ENCODE peak calls at places on chromosomes 6 and 20, in ten cellular contexts. One of them, this sample, is unnamed.

GRCh38 chr20:19809487-19809886 is 51.4 kb downstream of the RIN2 start:
- DNase-seq in stimulated activated CD8-positive, alpha-beta memory T cell treated with anti-CD3 and anti-CD28 coated beads, Interleukin-15, amount 100 ng/mL, for 48 hours: no peak
- DNase-seq in GDM1: no peak
- DNase-seq in Calu3: no peak
- DNase-seq in stimulated activated naive CD4-positive, alpha-beta T cell treated with Interleukin-2 at 50 U/mL for 16 hours: no peak
- DNase-seq in GM13976: no peak
- DNase-seq in activated naive CD4-positive, alpha-beta T cell treated with anti-CD3 and anti-CD28 coated beads, Interleukin-2, amount 10 ng/mL, durations not matched to agents 7 days and 5 days: no peak
- DNase-seq in effector memory CD8-positive, alpha-beta T cell: no peak
- DNase-seq in ecto neural progenitor cell: no peak
- DNase-seq in cardiac septum: no peak
- DNase-seq in this sample: no peak

GRCh38 chr6:38794682-38795081 is 79.6 kb downstream of the DNAH8 start:
- DNase-seq in stimulated activated naive CD4-positive, alpha-beta T cell treated with Interleukin-2 at 50 U/mL for 16 hours: no peak
- DNase-seq in stimulated activated CD8-positive, alpha-beta memory T cell treated with anti-CD3 and anti-CD28 coated beads, Interleukin-15, amount 100 ng/mL, for 48 hours: no peak
- DNase-seq in cardiac septum: no peak
- DNase-seq in Calu3: no peak
- DNase-seq in effector memory CD8-positive, alpha-beta T cell: no peak
- DNase-seq in ecto neural progenitor cell: no peak
- DNase-seq in activated naive CD4-positive, alpha-beta T cell treated with anti-CD3 and anti-CD28 coated beads, Interleukin-2, amount 10 ng/mL, durations not matched to agents 7 days and 5 days: no peak
- DNase-seq in GDM1: no peak
- DNase-seq in GM13976: no peak
- DNase-seq in this sample: no peak

GRCh38 chr6:139250296-139251274 is 41.2 kb downstream of the TXLNB start:
- DNase-seq in ecto neural progenitor cell: peak; percentile 73
- DNase-seq in cardiac septum: peak; percentile 83
- DNase-seq in stimulated activated CD8-positive, alpha-beta memory T cell treated with anti-CD3 and anti-CD28 coated beads, Interleukin-15, amount 100 ng/mL, for 48 hours: peak; percentile 49
- DNase-seq in GDM1: peak; percentile 37
- DNase-seq in effector memory CD8-positive, alpha-beta T cell: peak; percentile 53
- DNase-seq in Calu3: peak; percentile 49
- DNase-seq in stimulated activated naive CD4-positive, alpha-beta T cell treated with Interleukin-2 at 50 U/mL for 16 hours: peak; percentile 24
- DNase-seq in activated naive CD4-positive, alpha-beta T cell treated with anti-CD3 and anti-CD28 coated beads, Interleukin-2, amount 10 ng/mL, durations not matched to agents 7 days and 5 days: peak; percentile 72
- DNase-seq in GM13976: peak; percentile 72
- DNase-seq in this sample: peak; percentile 20

GRCh38 chr6:126701799-126702198 is 361.9 kb downstream of the CENPW start:
- DNase-seq in cardiac septum: no peak
- DNase-seq in Calu3: no peak
- DNase-seq in activated naive CD4-positive, alpha-beta T cell treated with anti-CD3 and anti-CD28 coated beads, Interleukin-2, amount 10 ng/mL, durations not matched to agents 7 days and 5 days: no peak
- DNase-seq in effector memory CD8-positive, alpha-beta T cell: no peak
- DNase-seq in GM13976: peak; percentile 4
- DNase-seq in stimulated activated naive CD4-positive, alpha-beta T cell treated with Interleukin-2 at 50 U/mL for 16 hours: no peak
- DNase-seq in ecto neural progenitor cell: no peak
- DNase-seq in stimulated activated CD8-positive, alpha-beta memory T cell treated with anti-CD3 and anti-CD28 coated beads, Interleukin-15, amount 100 ng/mL, for 48 hours: no peak
- DNase-seq in GDM1: no peak
- DNase-seq in this sample: no peak

GRCh38 chr20:8449120-8449519 is 317.1 kb downstream of the PLCB1 start:
- DNase-seq in Calu3: no peak
- DNase-seq in stimulated activated CD8-positive, alpha-beta memory T cell treated with anti-CD3 and anti-CD28 coated beads, Interleukin-15, amount 100 ng/mL, for 48 hours: no peak
- DNase-seq in GM13976: no peak
- DNase-seq in GDM1: no peak
- DNase-seq in cardiac septum: no peak
- DNase-seq in stimulated activated naive CD4-positive, alpha-beta T cell treated with Interleukin-2 at 50 U/mL for 16 hours: no peak
- DNase-seq in activated naive CD4-positive, alpha-beta T cell treated with anti-CD3 and anti-CD28 coated beads, Interleukin-2, amount 10 ng/mL, durations not matched to agents 7 days and 5 days: no peak
- DNase-seq in effector memory CD8-positive, alpha-beta T cell: no peak
- DNase-seq in ecto neural progenitor cell: no peak
- DNase-seq in this sample: no peak

GRCh38 chr6:33187809-33188208 is 4.5 kb downstream of the COL11A2 start:
- DNase-seq in GM13976: no peak
- DNase-seq in effector memory CD8-positive, alpha-beta T cell: no peak
- DNase-seq in Calu3: no peak
- DNase-seq in stimulated activated naive CD4-positive, alpha-beta T cell treated with Interleukin-2 at 50 U/mL for 16 hours: no peak
- DNase-seq in GDM1: no peak
- DNase-seq in stimulated activated CD8-positive, alpha-beta memory T cell treated with anti-CD3 and anti-CD28 coated beads, Interleukin-15, amount 100 ng/mL, for 48 hours: no peak
- DNase-seq in cardiac septum: no peak
- DNase-seq in activated naive CD4-positive, alpha-beta T cell treated with anti-CD3 and anti-CD28 coated beads, Interleukin-2, amount 10 ng/mL, durations not matched to agents 7 days and 5 days: no peak
- DNase-seq in ecto neural progenitor cell: no peak
- DNase-seq in this sample: no peak

GRCh38 chr20:20292472-20292871 is 75.4 kb upstream of the INSM1 start:
- DNase-seq in Calu3: no peak
- DNase-seq in cardiac septum: no peak
- DNase-seq in stimulated activated CD8-positive, alpha-beta memory T cell treated with anti-CD3 and anti-CD28 coated beads, Interleukin-15, amount 100 ng/mL, for 48 hours: no peak
- DNase-seq in ecto neural progenitor cell: no peak
- DNase-seq in GM13976: no peak
- DNase-seq in activated naive CD4-positive, alpha-beta T cell treated with anti-CD3 and anti-CD28 coated beads, Interleukin-2, amount 10 ng/mL, durations not matched to agents 7 days and 5 days: no peak
- DNase-seq in GDM1: no peak
- DNase-seq in stimulated activated naive CD4-positive, alpha-beta T cell treated with Interleukin-2 at 50 U/mL for 16 hours: no peak
- DNase-seq in effector memory CD8-positive, alpha-beta T cell: no peak
- DNase-seq in this sample: no peak

GRCh38 chr6:14447240-14447639 is 329.7 kb downstream of the CD83 start:
- DNase-seq in activated naive CD4-positive, alpha-beta T cell treated with anti-CD3 and anti-CD28 coated beads, Interleukin-2, amount 10 ng/mL, durations not matched to agents 7 days and 5 days: no peak
- DNase-seq in ecto neural progenitor cell: no peak
- DNase-seq in GM13976: no peak
- DNase-seq in Calu3: no peak
- DNase-seq in stimulated activated CD8-positive, alpha-beta memory T cell treated with anti-CD3 and anti-CD28 coated beads, Interleukin-15, amount 100 ng/mL, for 48 hours: no peak
- DNase-seq in stimulated activated naive CD4-positive, alpha-beta T cell treated with Interleukin-2 at 50 U/mL for 16 hours: no peak
- DNase-seq in GDM1: no peak
- DNase-seq in cardiac septum: no peak
- DNase-seq in effector memory CD8-positive, alpha-beta T cell: no peak
- DNase-seq in this sample: no peak

GRCh38 chr6:49514571-49515484 is 15.1 kb downstream of the GLYATL3 start:
- DNase-seq in stimulated activated CD8-positive, alpha-beta memory T cell treated with anti-CD3 and anti-CD28 coated beads, Interleukin-15, amount 100 ng/mL, for 48 hours: no peak
- DNase-seq in Calu3: no peak
- DNase-seq in stimulated activated naive CD4-positive, alpha-beta T cell treated with Interleukin-2 at 50 U/mL for 16 hours: no peak
- DNase-seq in effector memory CD8-positive, alpha-beta T cell: no peak
- DNase-seq in ecto neural progenitor cell: no peak
- DNase-seq in GM13976: no peak
- DNase-seq in cardiac septum: no peak
- DNase-seq in activated naive CD4-positive, alpha-beta T cell treated with anti-CD3 and anti-CD28 coated beads, Interleukin-2, amount 10 ng/mL, durations not matched to agents 7 days and 5 days: no peak
- DNase-seq in GDM1: no peak
- DNase-seq in this sample: no peak

GRCh38 chr6:110900028-110900598 is 25.5 kb downstream of the AMD1 start:
- DNase-seq in effector memory CD8-positive, alpha-beta T cell: no peak
- DNase-seq in activated naive CD4-positive, alpha-beta T cell treated with anti-CD3 and anti-CD28 coated beads, Interleukin-2, amount 10 ng/mL, durations not matched to agents 7 days and 5 days: no peak
- DNase-seq in stimulated activated naive CD4-positive, alpha-beta T cell treated with Interleukin-2 at 50 U/mL for 16 hours: no peak
- DNase-seq in stimulated activated CD8-positive, alpha-beta memory T cell treated with anti-CD3 and anti-CD28 coated beads, Interleukin-15, amount 100 ng/mL, for 48 hours: no peak
- DNase-seq in cardiac septum: no peak
- DNase-seq in Calu3: no peak
- DNase-seq in GM13976: no peak
- DNase-seq in ecto neural progenitor cell: no peak
- DNase-seq in GDM1: no peak
- DNase-seq in this sample: no peak

GRCh38 chr20:35489717-35490116 is 34.3 kb downstream of the CEP250 start:
- DNase-seq in GM13976: no peak
- DNase-seq in GDM1: no peak
- DNase-seq in cardiac septum: no peak
- DNase-seq in stimulated activated CD8-positive, alpha-beta memory T cell treated with anti-CD3 and anti-CD28 coated beads, Interleukin-15, amount 100 ng/mL, for 48 hours: no peak
- DNase-seq in effector memory CD8-positive, alpha-beta T cell: peak; percentile 17
- DNase-seq in stimulated activated naive CD4-positive, alpha-beta T cell treated with Interleukin-2 at 50 U/mL for 16 hours: no peak
- DNase-seq in ecto neural progenitor cell: no peak
- DNase-seq in Calu3: no peak
- DNase-seq in activated naive CD4-positive, alpha-beta T cell treated with anti-CD3 and anti-CD28 coated beads, Interleukin-2, amount 10 ng/mL, durations not matched to agents 7 days and 5 days: peak; percentile 38
- DNase-seq in this sample: no peak

GRCh38 chr6:130018830-130019795 is 732 bp downstream of the L3MBTL3 start:
- DNase-seq in GDM1: no peak
- DNase-seq in GM13976: peak; percentile 60
- DNase-seq in Calu3: peak; percentile 24
- DNase-seq in activated naive CD4-positive, alpha-beta T cell treated with anti-CD3 and anti-CD28 coated beads, Interleukin-2, amount 10 ng/mL, durations not matched to agents 7 days and 5 days: peak; percentile 57
- DNase-seq in stimulated activated naive CD4-positive, alpha-beta T cell treated with Interleukin-2 at 50 U/mL for 16 hours: peak; percentile 31
- DNase-seq in stimulated activated CD8-positive, alpha-beta memory T cell treated with anti-CD3 and anti-CD28 coated beads, Interleukin-15, amount 100 ng/mL, for 48 hours: no peak
- DNase-seq in ecto neural progenitor cell: peak; percentile 63
- DNase-seq in effector memory CD8-positive, alpha-beta T cell: peak; percentile 24
- DNase-seq in cardiac septum: no peak
- DNase-seq in this sample: peak; percentile 25

GRCh38 chr20:6919792-6920468 is 152.4 kb downstream of the BMP2 start:
- DNase-seq in GDM1: no peak
- DNase-seq in ecto neural progenitor cell: no peak
- DNase-seq in GM13976: no peak
- DNase-seq in cardiac septum: no peak
- DNase-seq in effector memory CD8-positive, alpha-beta T cell: no peak
- DNase-seq in activated naive CD4-positive, alpha-beta T cell treated with anti-CD3 and anti-CD28 coated beads, Interleukin-2, amount 10 ng/mL, durations not matched to agents 7 days and 5 days: no peak
- DNase-seq in stimulated activated CD8-positive, alpha-beta memory T cell treated with anti-CD3 and anti-CD28 coated beads, Interleukin-15, amount 100 ng/mL, for 48 hours: no peak
- DNase-seq in stimulated activated naive CD4-positive, alpha-beta T cell treated with Interleukin-2 at 50 U/mL for 16 hours: no peak
- DNase-seq in Calu3: no peak
- DNase-seq in this sample: no peak

GRCh38 chr6:135296715-135297114 is 115.6 kb downstream of the MYB start:
- DNase-seq in ecto neural progenitor cell: no peak
- DNase-seq in effector memory CD8-positive, alpha-beta T cell: no peak
- DNase-seq in stimulated activated CD8-positive, alpha-beta memory T cell treated with anti-CD3 and anti-CD28 coated beads, Interleukin-15, amount 100 ng/mL, for 48 hours: no peak
- DNase-seq in GM13976: no peak
- DNase-seq in stimulated activated naive CD4-positive, alpha-beta T cell treated with Interleukin-2 at 50 U/mL for 16 hours: no peak
- DNase-seq in Calu3: no peak
- DNase-seq in cardiac septum: no peak
- DNase-seq in activated naive CD4-positive, alpha-beta T cell treated with anti-CD3 and anti-CD28 coated beads, Interleukin-2, amount 10 ng/mL, durations not matched to agents 7 days and 5 days: no peak
- DNase-seq in GDM1: no peak
- DNase-seq in this sample: no peak

GRCh38 chr6:33860706-33861474 is 57.1 kb upstream of the MLN start:
- DNase-seq in GDM1: peak; percentile 77
- DNase-seq in GM13976: no peak
- DNase-seq in effector memory CD8-positive, alpha-beta T cell: peak; percentile 17
- DNase-seq in stimulated activated naive CD4-positive, alpha-beta T cell treated with Interleukin-2 at 50 U/mL for 16 hours: no peak
- DNase-seq in activated naive CD4-positive, alpha-beta T cell treated with anti-CD3 and anti-CD28 coated beads, Interleukin-2, amount 10 ng/mL, durations not matched to agents 7 days and 5 days: peak; percentile 65
- DNase-seq in Calu3: no peak
- DNase-seq in ecto neural progenitor cell: no peak
- DNase-seq in cardiac septum: no peak
- DNase-seq in stimulated activated CD8-positive, alpha-beta memory T cell treated with anti-CD3 and anti-CD28 coated beads, Interleukin-15, amount 100 ng/mL, for 48 hours: no peak
- DNase-seq in this sample: no peak

GRCh38 chr6:168292911-168293310 is 26.7 kb downstream of the DACT2 start:
- DNase-seq in stimulated activated naive CD4-positive, alpha-beta T cell treated with Interleukin-2 at 50 U/mL for 16 hours: no peak
- DNase-seq in activated naive CD4-positive, alpha-beta T cell treated with anti-CD3 and anti-CD28 coated beads, Interleukin-2, amount 10 ng/mL, durations not matched to agents 7 days and 5 days: no peak
- DNase-seq in effector memory CD8-positive, alpha-beta T cell: no peak
- DNase-seq in GDM1: no peak
- DNase-seq in ecto neural progenitor cell: no peak
- DNase-seq in cardiac septum: no peak
- DNase-seq in Calu3: no peak
- DNase-seq in GM13976: no peak
- DNase-seq in stimulated activated CD8-positive, alpha-beta memory T cell treated with anti-CD3 and anti-CD28 coated beads, Interleukin-15, amount 100 ng/mL, for 48 hours: no peak
- DNase-seq in this sample: no peak

GRCh38 chr6:150537481-150537880 is 62.2 kb upstream of the PLEKHG1 start:
- DNase-seq in GM13976: no peak
- DNase-seq in cardiac septum: no peak
- DNase-seq in stimulated activated naive CD4-positive, alpha-beta T cell treated with Interleukin-2 at 50 U/mL for 16 hours: no peak
- DNase-seq in stimulated activated CD8-positive, alpha-beta memory T cell treated with anti-CD3 and anti-CD28 coated beads, Interleukin-15, amount 100 ng/mL, for 48 hours: no peak
- DNase-seq in effector memory CD8-positive, alpha-beta T cell: no peak
- DNase-seq in activated naive CD4-positive, alpha-beta T cell treated with anti-CD3 and anti-CD28 coated beads, Interleukin-2, amount 10 ng/mL, durations not matched to agents 7 days and 5 days: no peak
- DNase-seq in GDM1: no peak
- DNase-seq in Calu3: no peak
- DNase-seq in ecto neural progenitor cell: no peak
- DNase-seq in this sample: peak; percentile 61

GRCh38 chr6:120147218-120147871 is 797.8 kb upstream of the MAN1A1 start:
- DNase-seq in stimulated activated naive CD4-positive, alpha-beta T cell treated with Interleukin-2 at 50 U/mL for 16 hours: no peak
- DNase-seq in Calu3: no peak
- DNase-seq in cardiac septum: no peak
- DNase-seq in GDM1: no peak
- DNase-seq in GM13976: no peak
- DNase-seq in ecto neural progenitor cell: no peak
- DNase-seq in activated naive CD4-positive, alpha-beta T cell treated with anti-CD3 and anti-CD28 coated beads, Interleukin-2, amount 10 ng/mL, durations not matched to agents 7 days and 5 days: peak; percentile 14
- DNase-seq in stimulated activated CD8-positive, alpha-beta memory T cell treated with anti-CD3 and anti-CD28 coated beads, Interleukin-15, amount 100 ng/mL, for 48 hours: no peak
- DNase-seq in effector memory CD8-positive, alpha-beta T cell: no peak
- DNase-seq in this sample: no peak

GRCh38 chr6:30793521-30794194 is 49.3 kb upstream of the IER3 start:
- DNase-seq in Calu3: no peak
- DNase-seq in effector memory CD8-positive, alpha-beta T cell: no peak
- DNase-seq in stimulated activated naive CD4-positive, alpha-beta T cell treated with Interleukin-2 at 50 U/mL for 16 hours: no peak
- DNase-seq in GM13976: peak; percentile 75
- DNase-seq in activated naive CD4-positive, alpha-beta T cell treated with anti-CD3 and anti-CD28 coated beads, Interleukin-2, amount 10 ng/mL, durations not matched to agents 7 days and 5 days: peak; percentile 29
- DNase-seq in stimulated activated CD8-positive, alpha-beta memory T cell treated with anti-CD3 and anti-CD28 coated beads, Interleukin-15, amount 100 ng/mL, for 48 hours: no peak
- DNase-seq in ecto neural progenitor cell: no peak
- DNase-seq in GDM1: no peak
- DNase-seq in cardiac septum: no peak
- DNase-seq in this sample: peak; percentile 65

GRCh38 chr20:36461600-36462439 is 79.5 kb upstream of the MYL9 start:
- DNase-seq in GDM1: no peak
- DNase-seq in cardiac septum: peak; percentile 83
- DNase-seq in GM13976: peak; percentile 57
- DNase-seq in Calu3: peak; percentile 51
- DNase-seq in stimulated activated CD8-positive, alpha-beta memory T cell treated with anti-CD3 and anti-CD28 coated beads, Interleukin-15, amount 100 ng/mL, for 48 hours: no peak
- DNase-seq in stimulated activated naive CD4-positive, alpha-beta T cell treated with Interleukin-2 at 50 U/mL for 16 hours: peak; percentile 50
- DNase-seq in effector memory CD8-positive, alpha-beta T cell: peak; percentile 27
- DNase-seq in ecto neural progenitor cell: peak; percentile 75
- DNase-seq in activated naive CD4-positive, alpha-beta T cell treated with anti-CD3 and anti-CD28 coated beads, Interleukin-2, amount 10 ng/mL, durations not matched to agents 7 days and 5 days: peak; percentile 64
- DNase-seq in this sample: no peak

GRCh38 chr6:169153401-169153800 is 100.2 kb downstream of the THBS2 start:
- DNase-seq in GM13976: no peak
- DNase-seq in stimulated activated CD8-positive, alpha-beta memory T cell treated with anti-CD3 and anti-CD28 coated beads, Interleukin-15, amount 100 ng/mL, for 48 hours: no peak
- DNase-seq in effector memory CD8-positive, alpha-beta T cell: no peak
- DNase-seq in cardiac septum: no peak
- DNase-seq in activated naive CD4-positive, alpha-beta T cell treated with anti-CD3 and anti-CD28 coated beads, Interleukin-2, amount 10 ng/mL, durations not matched to agents 7 days and 5 days: no peak
- DNase-seq in Calu3: no peak
- DNase-seq in GDM1: no peak
- DNase-seq in ecto neural progenitor cell: no peak
- DNase-seq in stimulated activated naive CD4-positive, alpha-beta T cell treated with Interleukin-2 at 50 U/mL for 16 hours: no peak
- DNase-seq in this sample: no peak

GRCh38 chr6:88368071-88368787 is 202.1 kb upstream of the CNR1 start:
- DNase-seq in effector memory CD8-positive, alpha-beta T cell: no peak
- DNase-seq in stimulated activated naive CD4-positive, alpha-beta T cell treated with Interleukin-2 at 50 U/mL for 16 hours: no peak
- DNase-seq in cardiac septum: no peak
- DNase-seq in ecto neural progenitor cell: no peak
- DNase-seq in GM13976: no peak
- DNase-seq in stimulated activated CD8-positive, alpha-beta memory T cell treated with anti-CD3 and anti-CD28 coated beads, Interleukin-15, amount 100 ng/mL, for 48 hours: no peak
- DNase-seq in GDM1: no peak
- DNase-seq in Calu3: no peak
- DNase-seq in activated naive CD4-positive, alpha-beta T cell treated with anti-CD3 and anti-CD28 coated beads, Interleukin-2, amount 10 ng/mL, durations not matched to agents 7 days and 5 days: no peak
- DNase-seq in this sample: no peak

GRCh38 chr20:21361266-21361665 is 36.1 kb downstream of the NKX2-4 start:
- DNase-seq in GM13976: no peak
- DNase-seq in GDM1: peak; percentile 6
- DNase-seq in ecto neural progenitor cell: no peak
- DNase-seq in activated naive CD4-positive, alpha-beta T cell treated with anti-CD3 and anti-CD28 coated beads, Interleukin-2, amount 10 ng/mL, durations not matched to agents 7 days and 5 days: no peak
- DNase-seq in Calu3: no peak
- DNase-seq in cardiac septum: no peak
- DNase-seq in effector memory CD8-positive, alpha-beta T cell: no peak
- DNase-seq in stimulated activated CD8-positive, alpha-beta memory T cell treated with anti-CD3 and anti-CD28 coated beads, Interleukin-15, amount 100 ng/mL, for 48 hours: no peak
- DNase-seq in stimulated activated naive CD4-positive, alpha-beta T cell treated with Interleukin-2 at 50 U/mL for 16 hours: no peak
- DNase-seq in this sample: no peak